ENCODE peak calls at places on chromosomes 2 and 18, in ten cellular contexts. F, B, D, M, Z, H, T, Q, C and X are unnamed samples.

GRCh38 chr2:20113986-20114938 is 62.8 kb upstream of the LAPTM4A start:
- DNase-seq in T (no peak), C (no peak), Z (no peak), Q (no peak), D (no peak), H (no peak), M (no peak), F (no peak), B (no peak), X (peak; percentile 72)

GRCh38 chr2:69815717-69816116 is 13.7 kb upstream of the GMCL1 start:
- DNase-seq in B (no peak), H (no peak), Q (no peak), Z (no peak), T (no peak), D (no peak), C (no peak), F (peak; percentile 13), M (no peak), X (no peak)

GRCh38 chr2:18771212-18771611 is 181.8 kb upstream of the NT5C1B start:
- DNase-seq in B (no peak), M (no peak), C (no peak), F (no peak), Z (no peak), T (no peak), Q (no peak), H (no peak), D (no peak), X (no peak)

GRCh38 chr2:101114815-101115214 is 36.4 kb downstream of the TBC1D8 start:
- DNase-seq in F (no peak), D (no peak), Z (no peak), B (no peak), H (no peak), Q (no peak), C (no peak), T (no peak), M (no peak), X (peak; percentile 84)

GRCh38 chr2:223597071-223597470 is 5.1 kb downstream of the SCG2 start:
- DNase-seq in T (no peak), C (no peak), M (no peak), Q (no peak), D (no peak), Z (no peak), B (no peak), F (peak; percentile 51), H (no peak), X (no peak)

GRCh38 chr2:23513245-23513880 is 128.4 kb downstream of the KLHL29 start:
- DNase-seq in D (no peak), F (no peak), M (no peak), Q (no peak), B (no peak), T (no peak), Z (no peak), H (no peak), C (no peak), X (peak; percentile 59)

GRCh38 chr2:43158259-43158880 is 68.0 kb downstream of the ZFP36L2 start:
- DNase-seq in H (no peak), Q (no peak), C (no peak), B (peak; percentile 42), D (peak; percentile 84), F (peak; percentile 84), Z (no peak), M (peak; percentile 94), T (no peak), X (peak; percentile 92)

GRCh38 chr2:226898925-226899324 is 63.1 kb downstream of the RHBDD1 start:
- DNase-seq in B (no peak), F (no peak), D (no peak), T (no peak), Z (no peak), H (no peak), Q (no peak), M (no peak), C (no peak), X (no peak)

GRCh38 chr2:391658-392170 is 103.8 kb upstream of the ALKAL2 start:
- DNase-seq in H (no peak), T (no peak), C (no peak), B (no peak), D (no peak), Q (no peak), F (no peak), Z (no peak), M (no peak), X (no peak)

GRCh38 chr18:32470136-32470712 is 458 bp downstream of the GAREM1 start:
- DNase-seq in D (peak; percentile 37), Q (no peak), H (peak; percentile 22), B (no peak), T (peak; percentile 33), M (peak; percentile 36), C (peak; percentile 27), Z (no peak), F (peak; percentile 12), X (peak; percentile 80)

GRCh38 chr2:105114551-105114950 is 76.7 kb downstream of the MRPS9 start:
- DNase-seq in D (peak; percentile 54), B (peak; percentile 64), H (no peak), Z (peak; percentile 76), F (peak; percentile 63), M (peak; percentile 66), Q (no peak), T (no peak), C (peak; percentile 63), X (no peak)

GRCh38 chr18:11309172-11309571 is 159.8 kb upstream of the PIEZO2 start:
- DNase-seq in C (no peak), F (peak; percentile 46), D (no peak), M (peak; percentile 14), H (no peak), B (no peak), T (no peak), Z (no peak), Q (no peak), X (no peak)

GRCh38 chr2:80381666-80382065 is 77.1 kb upstream of the LRRTM1 start:
- DNase-seq in F (no peak), M (no peak), Z (no peak), Q (no peak), B (no peak), C (no peak), H (no peak), D (no peak), T (no peak), X (no peak)

GRCh38 chr2:165897074-165897683 is 56.4 kb downstream of the TTC21B start:
- DNase-seq in M (no peak), F (no peak), H (no peak), B (no peak), D (no peak), Q (no peak), T (no peak), C (no peak), Z (no peak), X (no peak)

GRCh38 chr2:64881037-64881492 is 108.1 kb upstream of the SLC1A4 start:
- DNase-seq in F (no peak), C (no peak), Q (no peak), Z (no peak), T (no peak), M (no peak), D (no peak), B (no peak), H (no peak), X (no peak)

GRCh38 chr18:2572892-2573291 is 1.5 kb downstream of the NDC80 start:
- DNase-seq in Z (no peak), D (peak; percentile 12), H (no peak), F (no peak), Q (no peak), M (no peak), T (no peak), B (no peak), C (no peak), X (no peak)

GRCh38 chr2:38836801-38837200 is 38.9 kb downstream of the DHX57 start:
- DNase-seq in T (no peak), H (no peak), B (no peak), Z (no peak), M (no peak), F (no peak), D (no peak), Q (no peak), C (no peak), X (no peak)

GRCh38 chr2:175167076-175167791 is 769 bp downstream of the ATF2 start:
- DNase-seq in D (no peak), F (peak; percentile 60), Q (no peak), B (peak; percentile 47), H (peak; percentile 33), C (peak; percentile 38), Z (peak; percentile 23), T (peak; percentile 25), M (peak; percentile 26), X (no peak)

GRCh38 chr2:2698182-2699116 is 367.4 kb upstream of the MYT1L start:
- DNase-seq in F (no peak), Q (no peak), C (no peak), Z (no peak), B (peak; percentile 45), H (no peak), T (peak; percentile 13), D (peak; percentile 22), M (no peak), X (no peak)

GRCh38 chr2:219509780-219510511 is 4.3 kb upstream of the ASIC4 start:
- DNase-seq in Z (peak; percentile 89), F (peak; percentile 52), T (peak; percentile 67), C (peak; percentile 70), H (no peak), M (peak; percentile 37), B (peak; percentile 76), D (peak; percentile 29), Q (peak; percentile 16), X (no peak)

GRCh38 chr2:11616851-11617415 is 53.1 kb downstream of the NTSR2 start:
- DNase-seq in H (no peak), B (no peak), C (no peak), M (no peak), T (no peak), Z (no peak), F (no peak), D (no peak), Q (no peak), X (no peak)

GRCh38 chr2:183070942-183071844 is 7.4 kb upstream of the DUSP19 start:
- DNase-seq in C (no peak), H (no peak), F (peak; percentile 45), M (peak; percentile 14), T (peak; percentile 44), D (no peak), B (peak; percentile 55), Q (no peak), Z (peak; percentile 33), X (no peak)

GRCh38 chr2:1618191-1618961 is 125.9 kb downstream of the PXDN start:
- DNase-seq in D (no peak), H (no peak), M (no peak), T (no peak), Q (no peak), C (no peak), Z (no peak), B (no peak), F (no peak), X (peak; percentile 68)

GRCh38 chr2:118013221-118013723 is 598 bp downstream of the CCDC93 start:
- DNase-seq in H (no peak), F (peak; percentile 34), B (peak; percentile 64), D (peak; percentile 17), M (peak; percentile 7), C (peak; percentile 58), Z (peak; percentile 53), Q (no peak), T (peak; percentile 18), X (peak; percentile 94)

GRCh38 chr2:162333968-162334367 is 10.0 kb upstream of the GCA start:
- DNase-seq in Q (no peak), F (peak; percentile 45), B (peak; percentile 22), M (no peak), T (no peak), C (no peak), Z (no peak), H (no peak), D (peak; percentile 26), X (no peak)

GRCh38 chr18:62999392-62999791 is 284.1 kb downstream of the PHLPP1 start:
- DNase-seq in Q (no peak), D (peak; percentile 12), H (no peak), M (peak; percentile 33), Z (no peak), T (no peak), F (peak; percentile 45), B (no peak), C (no peak), X (peak; percentile 47)

GRCh38 chr2:128388414-128389032 is 69.9 kb upstream of the HS6ST1 start:
- DNase-seq in H (no peak), B (no peak), F (peak; percentile 31), D (no peak), C (no peak), T (no peak), Q (no peak), Z (no peak), M (no peak), X (peak; percentile 63)

GRCh38 chr2:218146056-218146455 is 20.2 kb downstream of the CXCR2 start:
- DNase-seq in B (no peak), H (no peak), D (no peak), Z (no peak), M (peak; percentile 36), F (no peak), Q (no peak), C (no peak), T (no peak), X (no peak)